ENCODE peak calls at places on chromosomes 4 and X, in four cellular contexts. T, X, V and O are unnamed samples.

GRCh38 chrX:113741744-113742143 is 842.1 kb upstream of the HTR2C start:
- DNase-seq in T (no peak), X (no peak), V (no peak), O (no peak)

GRCh38 chr4:121096629-121097028 is 24.3 kb upstream of the NDNF start:
- DNase-seq in T (no peak), X (no peak), V (no peak), O (no peak)

GRCh38 chr4:15702941-15703403 is at the start of gene BST1:
- DNase-seq in T (peak), X (peak), V (peak), O (peak)

GRCh38 chr4:143185253-143186107 is 763 bp downstream of the USP38 start:
- DNase-seq in T (no peak), X (no peak), V (no peak), O (peak)

GRCh38 chrX:94977562-94977961 is 1303.6 kb downstream of the FAM133A start:
- DNase-seq in T (no peak), X (no peak), V (no peak), O (no peak)

GRCh38 chrX:48818866-48819265 is 7.4 kb upstream of the ERAS start:
- DNase-seq in T (no peak), X (no peak), V (no peak), O (no peak)

GRCh38 chrX:50617183-50617582 is 146.6 kb upstream of the DGKK start:
- DNase-seq in T (no peak), X (no peak), V (no peak), O (no peak)

GRCh38 chr4:98796986-98797385 is 131.9 kb downstream of the EIF4E start:
- DNase-seq in T (no peak), X (no peak), V (no peak), O (no peak)

GRCh38 chr4:26860922-26861433 is 337 bp downstream of the STIM2 start:
- DNase-seq in T (no peak), X (peak), V (peak), O (peak)

GRCh38 chr4:147546341-147546740 is 65.4 kb downstream of the EDNRA start:
- DNase-seq in T (no peak), X (no peak), V (no peak), O (no peak)

GRCh38 chrX:56564921-56565861 is 1.8 kb downstream of the UBQLN2 start:
- DNase-seq in T (no peak), X (peak), V (no peak), O (no peak)

GRCh38 chr4:152363086-152363485 is 172.8 kb downstream of the FBXW7 start:
- DNase-seq in T (no peak), X (no peak), V (no peak), O (no peak)

GRCh38 chr4:47525154-47525819 is 40.2 kb downstream of the ATP10D start:
- DNase-seq in T (peak), X (no peak), V (no peak), O (no peak)

GRCh38 chrX:319579-320125 is 1.1 kb upstream of the GTPBP6 start:
- DNase-seq in T (no peak), X (peak), V (no peak), O (peak)

GRCh38 chr4:13599159-13599558 is 28.4 kb downstream of the BOD1L1 start:
- DNase-seq in T (no peak), X (no peak), V (no peak), O (no peak)

GRCh38 chrX:102345916-102346315 is 93.9 kb downstream of the NXF2B start:
- DNase-seq in T (peak), X (no peak), V (peak), O (peak)

GRCh38 chr4:13546855-13547562 is 2.7 kb upstream of the NKX3-2 start:
- DNase-seq in T (no peak), X (peak), V (no peak), O (peak)

GRCh38 chr4:47483722-47484121 is 1.4 kb upstream of the ATP10D start:
- DNase-seq in T (no peak), X (no peak), V (no peak), O (no peak)

GRCh38 chrX:45903781-45904201 is 641.4 kb downstream of the ZNF674 start:
- DNase-seq in T (no peak), X (no peak), V (no peak), O (no peak)

GRCh38 chr4:56690393-56690971 is 9.4 kb upstream of the HOPX start:
- DNase-seq in T (no peak), X (no peak), V (no peak), O (no peak)

GRCh38 chr4:175947117-175947722 is 118.4 kb upstream of the WDR17 start:
- DNase-seq in T (peak), X (no peak), V (no peak), O (no peak)

GRCh38 chr4:156459584-156459983 is 505.9 kb upstream of the CTSO start:
- DNase-seq in T (no peak), X (no peak), V (no peak), O (no peak)

GRCh38 chr4:109067509-109068205 is 234.8 kb downstream of the COL25A1 start:
- DNase-seq in T (peak), X (no peak), V (no peak), O (no peak)

GRCh38 chrX:68490644-68491043 is 8.2 kb upstream of the YIPF6 start:
- DNase-seq in T (no peak), X (no peak), V (no peak), O (no peak)

GRCh38 chr4:82248903-82249632 is 124.7 kb downstream of the HNRNPD start:
- DNase-seq in T (no peak), X (no peak), V (no peak), O (no peak)

GRCh38 chrX:109934935-109935334 is 68.0 kb upstream of the TMEM164 start:
- DNase-seq in T (no peak), X (no peak), V (no peak), O (no peak)

GRCh38 chr4:39698424-39699009 is 581 bp downstream of the UBE2K start:
- DNase-seq in T (peak), X (no peak), V (peak), O (peak)

GRCh38 chrX:109629310-109629709 is 4.3 kb upstream of the KCNE5 start:
- DNase-seq in T (no peak), X (no peak), V (no peak), O (no peak)

GRCh38 chrX:8783100-8784098 is 17.8 kb downstream of the FAM9A start:
- DNase-seq in T (peak), X (peak), V (no peak), O (no peak)

GRCh38 chrX:11758400-11759171 is 549 bp downstream of the MSL3 start:
- DNase-seq in T (peak), X (peak), V (peak), O (peak)

GRCh38 chrX:154096140-154097002 is 1.1 kb downstream of the MECP2 start:
- DNase-seq in T (no peak), X (no peak), V (no peak), O (no peak)

GRCh38 chr4:151260526-151260925 is 16.4 kb upstream of the PRSS48 start:
- DNase-seq in T (no peak), X (no peak), V (no peak), O (no peak)

GRCh38 chr4:143654571-143654970 is 45.9 kb downstream of the FREM3 start:
- DNase-seq in T (no peak), X (no peak), V (no peak), O (no peak)

GRCh38 chr4:36024901-36025610 is 219.3 kb downstream of the ARAP2 start:
- DNase-seq in T (no peak), X (no peak), V (no peak), O (no peak)

GRCh38 chr4:168269879-168270278 is 48.7 kb downstream of the DDX60 start:
- DNase-seq in T (no peak), X (no peak), V (no peak), O (no peak)

GRCh38 chrX:81174286-81174685 is 27.4 kb downstream of the HMGN5 start:
- DNase-seq in T (no peak), X (no peak), V (no peak), O (no peak)

GRCh38 chrX:42189601-42190000 is 266.2 kb upstream of the CASK start:
- DNase-seq in T (no peak), X (no peak), V (no peak), O (no peak)

GRCh38 chr4:39125600-39125985 is 56.7 kb upstream of the WDR19 start:
- DNase-seq in T (no peak), X (no peak), V (no peak), O (no peak)

DNA sequence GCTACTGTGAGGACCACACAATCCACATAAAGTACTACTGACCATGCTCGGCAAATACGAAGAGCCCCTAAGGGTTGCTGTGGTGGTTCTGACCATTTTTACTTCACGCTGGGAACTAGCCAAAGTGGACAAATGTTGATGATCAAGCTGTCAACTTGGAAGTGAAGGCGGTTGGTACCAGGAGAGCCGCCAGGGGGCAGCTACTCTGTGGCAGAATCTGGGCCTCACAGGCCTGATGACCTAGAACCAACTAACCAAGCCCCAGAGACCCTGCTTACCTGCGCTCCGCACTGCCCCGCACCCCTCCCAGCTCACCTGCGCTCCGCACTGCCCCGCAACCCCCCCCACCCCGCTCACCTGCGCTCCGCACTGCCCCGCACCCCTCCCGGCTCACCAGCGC is 5.6 kb downstream of the GAK start:
- DNase-seq in T (no peak), X (no peak), V (peak), O (peak)
- TF ChIP-seq CTCF in T (no peak), X (no peak), V (peak), O (peak)

GRCh38 chrX:123962006-123962485 is 540 bp downstream of the STAG2 start:
- DNase-seq in T (no peak), X (no peak), V (no peak), O (no peak)

GRCh38 chrX:123960956-123961267 is 594 bp upstream of the STAG2 start:
- DNase-seq in T (no peak), X (peak), V (no peak), O (no peak)

GRCh38 chrX:123961268-123962005 is at the start of gene STAG2:
- DNase-seq in T (peak), X (peak), V (peak), O (peak)

GRCh38 chrX:123964155-123964554 is 2.6 kb downstream of the STAG2 start:
- DNase-seq in T (no peak), X (no peak), V (no peak), O (no peak)

DNA sequence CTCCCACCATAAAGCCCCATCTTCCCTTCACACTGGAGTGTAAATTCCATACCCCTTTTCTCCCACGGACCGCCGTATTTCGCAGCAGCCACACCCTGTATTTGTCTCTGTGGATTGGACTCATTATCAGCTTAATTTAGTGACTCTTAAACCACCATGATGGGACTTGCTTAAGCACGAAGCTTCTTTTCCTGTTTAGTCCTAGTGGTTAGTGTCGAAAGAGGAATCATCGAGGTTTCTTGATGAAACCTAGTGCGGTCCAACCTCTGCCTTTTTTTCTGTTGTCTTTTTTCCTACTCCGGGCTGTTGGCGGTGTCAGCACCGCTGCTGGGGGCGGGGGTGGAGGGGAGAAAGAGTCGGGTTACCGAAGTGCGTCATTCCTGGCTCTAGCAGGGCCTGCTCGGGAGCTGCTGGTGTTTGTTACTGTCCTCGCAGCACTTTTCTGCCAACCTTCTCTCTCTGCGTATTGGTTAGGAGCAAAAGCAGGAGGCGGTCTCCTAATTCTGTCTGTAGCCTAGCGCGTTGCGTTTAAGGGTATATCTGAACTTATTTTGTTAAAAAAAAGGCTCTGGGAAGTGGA is 1.4 kb downstream of the STAG2 start:
- DNase-seq in T (peak), X (peak), V (peak), O (peak)
- TF ChIP-seq POLR2A in T (peak), X (no peak), V (peak), O (peak)

DNA sequence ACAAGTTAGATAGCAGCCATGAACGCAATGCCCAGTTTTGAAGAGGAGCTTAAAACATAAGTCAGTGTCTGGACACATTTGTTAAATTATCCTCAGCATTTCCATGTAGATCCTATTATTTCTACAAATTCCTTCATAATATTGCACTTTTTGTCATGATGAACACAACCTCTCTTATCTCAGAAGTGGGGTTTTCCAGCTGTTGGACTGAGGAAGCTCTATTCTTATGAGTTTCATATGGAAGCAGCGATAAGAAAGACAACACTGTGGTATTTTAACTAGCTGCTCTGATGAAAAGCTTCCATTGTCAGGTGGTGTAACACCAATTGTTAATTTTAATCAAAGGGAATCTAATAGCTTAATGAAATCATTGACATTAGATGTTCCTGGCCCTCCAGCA is 308.7 kb downstream of the GBA3 start:
- DNase-seq in T (no peak), X (no peak), V (no peak), O (no peak)
- TF ChIP-seq EP300 in T (no peak), X (no peak), V (no peak), O (no peak)

DNA sequence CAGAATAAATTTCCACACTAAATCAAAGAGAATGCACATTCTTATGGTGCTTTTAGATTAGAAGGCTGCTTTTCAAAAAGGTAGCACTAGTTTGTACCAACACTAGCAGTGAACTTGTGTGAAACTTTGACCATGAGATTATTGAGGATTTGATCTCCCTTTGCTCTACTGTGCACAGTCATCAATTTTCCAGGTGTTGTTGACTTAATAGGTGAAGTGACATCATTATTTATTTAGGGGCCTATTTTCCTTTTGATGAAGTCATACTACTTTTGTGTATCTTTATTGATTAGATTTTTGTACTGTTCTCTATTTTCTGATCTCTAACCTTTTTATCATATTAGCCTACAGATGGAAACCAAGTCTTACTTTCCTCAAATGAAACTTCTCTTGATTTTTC is 507.9 kb upstream of the LCORL start:
- DNase-seq in T (no peak), X (no peak), V (no peak), O (no peak)
- TF ChIP-seq CTCF in T (no peak), X (no peak), V (no peak), O (no peak)

GRCh38 chrX:65551086-65551485 is 16.5 kb upstream of the LAS1L start:
- DNase-seq in T (no peak), X (no peak), V (no peak), O (no peak)

DNA sequence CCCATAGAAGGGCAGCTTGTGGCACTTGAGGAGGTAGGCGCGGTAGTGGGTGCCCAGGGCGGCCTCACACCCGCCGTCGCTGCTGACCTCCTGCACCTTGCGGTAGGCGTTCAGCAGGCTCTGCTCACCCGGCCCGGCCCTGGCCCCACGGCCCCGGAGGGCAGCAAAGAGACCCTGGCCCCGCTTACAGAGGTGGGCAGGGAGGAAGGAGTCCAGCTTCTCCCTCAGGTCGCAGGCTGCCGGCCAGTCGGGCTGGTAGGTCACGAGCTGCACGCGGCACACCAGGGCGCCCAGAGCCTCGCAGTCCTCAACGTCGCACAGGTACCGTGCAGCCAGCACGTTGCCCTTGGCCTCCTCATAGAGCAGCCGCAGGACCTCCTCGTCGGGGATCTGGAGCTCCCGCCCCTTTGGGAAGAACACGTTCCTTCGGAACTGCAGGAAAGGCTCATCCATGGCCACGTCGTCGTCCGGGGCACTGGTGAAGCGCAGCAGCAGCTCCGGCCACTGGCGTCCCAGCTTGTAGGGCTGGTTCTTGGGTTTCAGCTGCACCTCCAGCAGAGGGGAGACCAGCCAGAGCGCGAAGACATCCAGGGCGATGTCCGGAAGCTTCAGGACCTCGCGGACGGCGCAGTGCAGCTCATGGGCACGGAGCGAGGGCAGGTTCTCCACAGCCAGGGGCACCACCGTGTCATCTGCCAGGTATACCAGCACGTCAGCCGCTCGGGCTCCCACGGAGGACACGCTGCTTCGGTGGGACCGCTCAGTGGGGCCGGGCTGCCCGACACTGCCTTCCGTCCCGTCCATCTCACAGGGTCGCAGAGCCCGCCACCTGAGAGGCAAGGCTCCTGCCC is 17.1 kb upstream of the LAS1L start:
- DNase-seq in T (no peak), X (peak), V (no peak), O (no peak)
- TF ChIP-seq POLR2A in T (no peak), X (no peak), V (no peak), O (no peak)

GRCh38 chr4:6917445-6918241 is 8.0 kb downstream of the TBC1D14 start:
- DNase-seq in T (peak), X (no peak), V (peak), O (peak)
- TF ChIP-seq EP300 in T (peak), X (peak), V (no peak), O (peak)